ENCODE peak calls at places on chromosomes 4 and X, in five cellular contexts. C is ovary, D is K562, Z is transverse colon, G is SK-N-SH. Y is an unnamed sample.
A peak's percentile ranks its signal among the peaks of the same experiment; 100 is the strongest.

GRCh38 chr4:56971383-56971782 is 6.0 kb downstream of the NOA1 start:
- DNase-seq in G (no peak), D (no peak), C (no peak), Z (no peak), Y (no peak)

GRCh38 chrX:115017455-115017854 is at the start of gene IL13RA2:
- DNase-seq in G (peak; percentile 2), D (peak; percentile 30), C (no peak), Z (no peak), Y (no peak)

GRCh38 chr4:2290488-2290887 is 28.6 kb upstream of the MXD4 start:
- DNase-seq in C (no peak), D (no peak), Z (no peak), G (no peak), Y (peak; percentile 48)

GRCh38 chrX:153395613-153396319 is 5.4 kb downstream of the PNMA6E start:
- DNase-seq in G (no peak), D (no peak), C (no peak), Z (no peak), Y (no peak)

GRCh38 chr4:159010563-159011260 is 92.2 kb upstream of the RAPGEF2 start:
- DNase-seq in D (no peak), Z (peak; percentile 67), C (peak; percentile 74), G (no peak), Y (peak; percentile 92)

GRCh38 chr4:145786830-145787229 is 106.9 kb downstream of the C4orf51 start:
- DNase-seq in G (no peak), C (no peak), D (no peak), Z (no peak), Y (no peak)

GRCh38 chr4:57491388-57491787 is 381.2 kb upstream of the IGFBP7 start:
- DNase-seq in G (no peak), D (no peak), Z (no peak), C (no peak), Y (no peak)

GRCh38 chr4:51853027-51853682 is 10.2 kb downstream of the DCUN1D4 start:
- DNase-seq in G (no peak), C (no peak), D (no peak), Z (peak; percentile 32), Y (no peak)

GRCh38 chr4:7928711-7929505 is 10.8 kb downstream of the AFAP1 start:
- DNase-seq in C (no peak), G (peak; percentile 66), Z (no peak), D (no peak), Y (peak; percentile 69)

GRCh38 chr4:150231108-150231770 is 153.0 kb downstream of the DCLK2 start:
- DNase-seq in G (no peak), Z (no peak), C (no peak), D (no peak), Y (no peak)

GRCh38 chrX:116436358-116436816 is at the start of gene SLC6A14:
- DNase-seq in Z (peak; percentile 16), D (no peak), C (no peak), G (no peak), Y (no peak)

GRCh38 chr4:186725422-186726149 is 1.9 kb upstream of the FAT1 start:
- DNase-seq in C (peak; percentile 74), G (peak; percentile 76), D (peak; percentile 59), Z (peak; percentile 87), Y (peak; percentile 90)

GRCh38 chrX:18895157-18895952 is 88.6 kb downstream of the PHKA2 start:
- DNase-seq in C (peak; percentile 36), Z (no peak), D (no peak), G (peak; percentile 49), Y (peak; percentile 75)

GRCh38 chrX:12139934-12140611 is 1.8 kb downstream of the FRMPD4 start:
- DNase-seq in G (no peak), D (no peak), C (no peak), Z (no peak), Y (no peak)

GRCh38 chr4:5874811-5875465 is 17.9 kb downstream of the CRMP1 start:
- DNase-seq in Z (no peak), G (no peak), D (no peak), C (no peak), Y (no peak)

GRCh38 chrX:150942958-150943594 is 40.1 kb upstream of the HMGB3 start:
- DNase-seq in G (no peak), Z (peak; percentile 33), D (peak; percentile 33), C (no peak), Y (no peak)

GRCh38 chrX:120697053-120697452 is 67.2 kb upstream of the C1GALT1C1 start:
- DNase-seq in Z (no peak), D (no peak), G (no peak), C (no peak), Y (no peak)

GRCh38 chr4:186167605-186168004 is 23.8 kb upstream of the CYP4V2 start:
- DNase-seq in Z (no peak), D (no peak), C (no peak), G (no peak), Y (no peak)

GRCh38 chr4:111775908-111776307 is 369.3 kb upstream of the FAM241A start:
- DNase-seq in Z (no peak), C (no peak), D (no peak), G (no peak), Y (no peak)

GRCh38 chr4:26015133-26015651 is 101.2 kb downstream of the SMIM20 start:
- DNase-seq in D (no peak), Z (no peak), C (no peak), G (no peak), Y (peak; percentile 73)

GRCh38 chr4:40622913-40623312 is 6.8 kb downstream of the RBM47 start:
- DNase-seq in Z (no peak), G (no peak), C (no peak), D (no peak), Y (no peak)

GRCh38 chr4:176439611-176440010 is 119.8 kb downstream of the SPCS3 start:
- DNase-seq in Z (no peak), D (no peak), C (no peak), G (no peak), Y (no peak)

GRCh38 chr4:171042989-171043524 is 770.1 kb upstream of the GALNTL6 start:
- DNase-seq in Z (no peak), G (no peak), C (no peak), D (no peak), Y (peak; percentile 59)

GRCh38 chrX:104135677-104136076 is 21.1 kb downstream of the SLC25A53 start:
- DNase-seq in D (no peak), Z (no peak), C (no peak), G (no peak), Y (no peak)

GRCh38 chr4:74531952-74532794 is 87.2 kb downstream of the AREG start:
- DNase-seq in G (peak; percentile 0), D (peak; percentile 16), Z (no peak), C (no peak), Y (no peak)

GRCh38 chr4:94831607-94832006 is 73.9 kb downstream of the BMPR1B start:
- DNase-seq in D (no peak), C (no peak), Z (no peak), G (no peak), Y (no peak)
- TF ChIP-seq EP300 in D (no peak), C (no peak), Z (no peak), G (no peak), Y (no peak)

GRCh38 chr4:109559983-109560686 is at the start of gene MCUB:
- DNase-seq in Z (peak; percentile 89), D (peak; percentile 68), G (peak; percentile 94), C (peak; percentile 84), Y (peak; percentile 93)
- TF ChIP-seq EP300 in Z (no peak), D (no peak), G (no peak), C (no peak), Y (no peak)

GRCh38 chr4:90028460-90028859 is 98.7 kb upstream of the CCSER1 start:
- DNase-seq in C (no peak), D (no peak), G (no peak), Z (no peak), Y (no peak)
- TF ChIP-seq EP300 in C (no peak), D (no peak), G (no peak), Z (no peak), Y (no peak)

GRCh38 chr4:76896731-76897521 is 1.0 kb downstream of the SOWAHB start:
- DNase-seq in D (no peak), C (peak; percentile 28), Z (peak; percentile 58), G (peak; percentile 76), Y (no peak)

GRCh38 chr4:76897522-76898384 is at the start of gene SOWAHB:
- DNase-seq in C (peak; percentile 24), D (no peak), Z (peak; percentile 93), G (peak; percentile 58), Y (no peak)

GRCh38 chr4:76898385-76898692 is 395 bp upstream of the SOWAHB start:
- DNase-seq in G (no peak), Z (no peak), D (no peak), C (no peak), Y (no peak)

GRCh38 chr4:76896048-76896447 is 1.9 kb downstream of the SOWAHB start:
- DNase-seq in Z (no peak), C (no peak), D (no peak), G (no peak), Y (no peak)

DNA sequence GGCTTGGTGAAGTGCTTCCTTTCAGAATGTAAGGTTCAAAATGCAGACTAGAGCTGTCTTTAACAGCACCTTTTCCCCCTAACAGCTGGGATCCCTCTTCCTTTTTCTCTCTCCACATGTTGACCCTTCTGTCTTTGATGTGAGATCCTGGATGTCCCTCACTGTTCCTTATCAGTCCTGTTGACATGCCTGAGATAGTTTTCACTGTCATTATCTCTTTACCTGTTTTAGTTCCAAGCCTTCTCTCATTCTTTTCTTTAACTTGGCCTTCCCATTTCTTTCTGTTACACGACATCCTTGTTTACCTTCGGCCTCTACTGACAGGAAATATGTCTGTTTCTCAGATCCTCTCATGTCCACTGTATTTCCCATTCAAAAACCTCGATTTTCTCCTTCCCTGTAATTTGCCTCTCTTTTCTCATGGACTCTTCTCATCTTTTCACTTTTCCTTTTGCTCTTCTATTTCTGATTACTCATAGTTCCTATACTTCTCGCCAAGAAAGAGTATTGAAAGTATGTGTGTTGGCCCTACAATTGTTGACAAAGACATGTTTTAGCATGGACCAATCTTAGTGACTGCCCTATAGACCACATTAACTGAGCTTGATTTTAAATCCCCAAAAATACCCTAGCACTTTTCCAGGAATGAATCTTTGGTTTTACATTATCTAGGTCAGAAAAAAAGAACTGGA is 1.2 kb upstream of the SOWAHB start:
- DNase-seq in C (no peak), G (no peak), Z (no peak), D (no peak), Y (no peak)
- TF ChIP-seq EP300 in C (no peak), G (no peak), Z (no peak), D (no peak), Y (no peak)

DNA sequence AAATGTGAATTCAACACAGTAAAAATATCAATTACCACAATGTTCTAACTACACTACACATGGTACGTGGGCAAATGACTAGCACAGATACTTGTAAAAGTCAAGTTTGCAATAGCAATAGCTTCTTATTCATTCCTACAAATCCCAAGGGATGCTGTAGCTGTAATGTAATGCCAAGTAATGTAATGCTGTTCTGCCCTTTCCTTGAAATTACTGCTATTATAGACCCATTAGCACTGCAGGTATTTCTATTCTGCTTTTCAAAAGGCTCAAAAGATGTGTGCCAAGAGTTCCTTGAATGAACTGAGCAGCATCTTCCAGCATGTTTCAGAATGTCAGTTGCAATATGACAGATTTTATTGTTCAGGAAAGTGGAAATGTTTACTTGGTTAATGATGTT is 129.9 kb upstream of the BANK1 start:
- DNase-seq in Z (no peak), G (no peak), C (no peak), D (no peak), Y (no peak)
- TF ChIP-seq EP300 in Z (no peak), G (no peak), C (no peak), D (no peak), Y (no peak)

GRCh38 chrX:141945415-141945814 is 41.7 kb downstream of the MAGEC1 start:
- DNase-seq in D (no peak), G (no peak), Z (no peak), C (no peak), Y (no peak)
- TF ChIP-seq EP300 in D (no peak), G (no peak), Z (no peak), C (no peak), Y (no peak)

GRCh38 chrX:72181178-72182125 is at the start of gene PIN4:
- DNase-seq in Z (peak; percentile 90), C (peak; percentile 89), G (peak; percentile 94), D (peak; percentile 82), Y (peak; percentile 96)
- TF ChIP-seq EP300 in Z (no peak), C (no peak), G (no peak), D (no peak), Y (no peak)